ENCODE peak calls at places on chromosomes 16 and 17, in five cellular contexts. Y, O, Q, P and D are unnamed samples.

GRCh38 chr16:78198299-78198698 is 98.8 kb downstream of the WWOX start:
- DNase-seq in Y (no peak), O (no peak), Q (no peak), P (no peak), D (no peak)

GRCh38 chr17:2011421-2012371 is 13.4 kb downstream of the RTN4RL1 start:
- DNase-seq in Y (no peak), O (peak; percentile 78), Q (peak; percentile 68), P (no peak), D (peak; percentile 79)

GRCh38 chr17:57580055-57580739 is 164.9 kb downstream of the CCDC182 start:
- DNase-seq in Y (no peak), O (no peak), Q (no peak), P (no peak), D (no peak)

GRCh38 chr17:8153957-8154607 is 1.9 kb upstream of the PER1 start:
- DNase-seq in Y (peak; percentile 84), O (peak; percentile 99), Q (peak; percentile 100), P (peak; percentile 98), D (peak; percentile 99)

GRCh38 chr17:41397003-41397665 is at the start of gene KRT31:
- DNase-seq in Y (no peak), O (no peak), Q (no peak), P (no peak), D (peak; percentile 34)

GRCh38 chr17:44222112-44222869 is 2.8 kb upstream of the UBTF start:
- DNase-seq in Y (no peak), O (peak; percentile 87), Q (no peak), P (peak; percentile 81), D (peak; percentile 93)

GRCh38 chr17:39181303-39181702 is 15.3 kb upstream of the ARL5C start:
- DNase-seq in Y (no peak), O (no peak), Q (no peak), P (no peak), D (no peak)

GRCh38 chr17:3804503-3804931 is 3.5 kb upstream of the ITGAE start:
- DNase-seq in Y (no peak), O (peak; percentile 31), Q (no peak), P (peak; percentile 96), D (no peak)

GRCh38 chr16:57534881-57535658 is 1.3 kb downstream of the CCDC102A start:
- DNase-seq in Y (no peak), O (no peak), Q (no peak), P (no peak), D (peak; percentile 20)

GRCh38 chr17:39753514-39754160 is 15.9 kb downstream of the GRB7 start:
- DNase-seq in Y (peak; percentile 56), O (no peak), Q (no peak), P (no peak), D (peak; percentile 95)

GRCh38 chr17:19248923-19249574 is 11.9 kb downstream of the EPN2 start:
- DNase-seq in Y (no peak), O (peak; percentile 87), Q (no peak), P (peak; percentile 65), D (peak; percentile 45)